ENCODE peak calls at places on chromosomes 13 and 19, in five cellular contexts. D is psoas muscle, K is pancreas, F is uterus, X is breast epithelium. Q is an unnamed sample.

GRCh38 chr19:29815231-29815630 is 3.4 kb downstream of the CCNE1 start:
- DNase-seq in X (no peak), D (no peak), K (no peak), F (no peak), Q (no peak)

GRCh38 chr19:28874742-28875141 is 338.2 kb downstream of the UQCRFS1 start:
- DNase-seq in K (no peak), X (no peak), F (no peak), D (no peak), Q (no peak)

GRCh38 chr19:16018106-16018755 is 58.1 kb upstream of the TPM4 start:
- DNase-seq in K (no peak), F (no peak), D (no peak), X (no peak), Q (peak)

GRCh38 chr19:40553885-40554857 is 22.5 kb upstream of the SHKBP1 start:
- DNase-seq in D (no peak), X (no peak), F (no peak), K (no peak), Q (no peak)

GRCh38 chr19:53808710-53809125 is 15.4 kb downstream of the NLRP12 start:
- DNase-seq in K (no peak), F (no peak), D (no peak), X (no peak), Q (no peak)

GRCh38 chr19:18057557-18057956 is 29.2 kb downstream of the IL12RB1 start:
- DNase-seq in X (no peak), D (peak), F (peak), K (peak), Q (no peak)

GRCh38 chr19:16198363-16198636 is 589 bp downstream of the AP1M1 start:
- DNase-seq in F (no peak), X (no peak), D (no peak), K (peak), Q (peak)

GRCh38 chr19:11673608-11674041 is 65.1 kb downstream of the ZNF823 start:
- DNase-seq in F (peak), K (peak), D (peak), X (peak), Q (peak)

GRCh38 chr13:92972751-92973150 is 253.9 kb upstream of the GPC6 start:
- DNase-seq in F (no peak), K (no peak), X (no peak), D (no peak), Q (no peak)

GRCh38 chr13:43520331-43520730 is 266.4 kb downstream of the ENOX1 start:
- DNase-seq in X (no peak), K (no peak), F (no peak), D (no peak), Q (no peak)

GRCh38 chr13:48233886-48234488 is 981 bp downstream of the ITM2B start:
- DNase-seq in F (no peak), K (no peak), X (no peak), D (no peak), Q (no peak)

GRCh38 chr13:38687246-38688229 is 661 bp downstream of the FREM2 start:
- DNase-seq in D (no peak), K (peak), X (no peak), F (no peak), Q (no peak)

GRCh38 chr13:105363747-105364177 is 1171.7 kb downstream of the EFNB2 start:
- DNase-seq in D (no peak), K (no peak), X (no peak), F (no peak), Q (no peak)

GRCh38 chr13:93307166-93307565 is 80.6 kb downstream of the GPC6 start:
- DNase-seq in X (no peak), F (no peak), K (no peak), D (no peak), Q (no peak)

GRCh38 chr13:30865131-30866009 is 40.7 kb upstream of the MEDAG start:
- DNase-seq in D (peak), X (peak), F (peak), K (peak), Q (peak)

GRCh38 chr13:30864352-30865130 is 41.5 kb upstream of the MEDAG start:
- DNase-seq in D (no peak), F (peak), X (no peak), K (no peak), Q (no peak)

GRCh38 chr13:30862707-30863106 is 43.4 kb upstream of the MEDAG start:
- DNase-seq in K (peak), D (peak), F (peak), X (no peak), Q (peak)

GRCh38 chr13:30863231-30863630 is 42.8 kb upstream of the MEDAG start:
- DNase-seq in X (no peak), F (no peak), K (no peak), D (no peak), Q (no peak)

GRCh38 chr13:30863796-30864195 is 42.3 kb upstream of the MEDAG start:
- DNase-seq in X (no peak), D (no peak), K (no peak), F (no peak), Q (no peak)
- TF ChIP-seq CTCF in X (no peak), D (no peak), K (no peak), F (no peak), Q (no peak)

GRCh38 chr13:23867027-23867491 is 22.1 kb downstream of the MIPEP start:
- DNase-seq in D (no peak), K (no peak), F (no peak), X (no peak), Q (no peak)
- H3K27ac ChIP-seq in D (no peak), K (no peak), F (no peak), X (no peak), Q (no peak)

DNA sequence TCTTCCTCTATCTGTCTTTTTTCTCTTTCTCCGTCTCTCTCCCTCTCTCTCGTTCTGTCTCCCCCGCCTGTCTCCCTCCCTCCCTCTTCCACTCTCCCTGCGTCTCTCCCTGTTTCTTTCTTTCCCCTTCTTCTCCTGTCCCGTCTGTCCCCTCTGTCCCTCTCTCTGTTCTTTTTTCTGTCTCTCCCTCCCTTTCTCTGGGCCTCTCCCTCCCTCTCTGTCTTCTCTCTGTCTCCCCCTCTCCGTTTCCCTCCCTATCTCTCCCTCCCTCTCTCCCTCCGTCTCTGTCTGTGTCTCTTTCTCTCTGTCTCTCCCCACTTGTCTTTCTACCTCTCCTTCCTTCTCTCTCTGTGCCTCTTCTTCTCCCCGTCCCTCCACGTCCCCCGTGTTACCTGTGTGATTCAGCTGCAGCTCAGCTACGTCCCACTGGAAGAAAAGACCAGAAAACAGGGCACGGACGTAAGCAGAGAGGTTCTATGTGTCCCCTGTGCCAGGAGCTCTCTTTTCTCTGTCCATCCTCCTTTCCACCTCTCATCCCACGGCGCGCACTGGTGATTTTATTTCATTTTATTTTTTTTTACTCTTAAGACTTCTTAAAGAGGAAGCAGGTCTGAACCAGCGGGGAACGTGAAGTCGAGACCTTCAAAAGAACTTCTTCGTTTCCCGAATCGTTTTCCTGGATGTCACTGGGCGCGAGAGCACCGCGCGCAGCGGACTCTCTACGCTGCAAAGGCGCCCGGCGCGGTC is 1.1 kb downstream of the CD70 start:
- DNase-seq in D (no peak), K (no peak), F (no peak), X (no peak), Q (no peak)
- H3K4me3 ChIP-seq in D (no peak), K (no peak), F (no peak), X (peak), Q (peak)

GRCh38 chr13:28528848-28529247 is 33.9 kb upstream of the FLT1 start:
- DNase-seq in F (no peak), K (no peak), X (no peak), D (no peak), Q (no peak)
- TF ChIP-seq CTCF in F (no peak), K (no peak), X (no peak), D (no peak), Q (no peak)

DNA sequence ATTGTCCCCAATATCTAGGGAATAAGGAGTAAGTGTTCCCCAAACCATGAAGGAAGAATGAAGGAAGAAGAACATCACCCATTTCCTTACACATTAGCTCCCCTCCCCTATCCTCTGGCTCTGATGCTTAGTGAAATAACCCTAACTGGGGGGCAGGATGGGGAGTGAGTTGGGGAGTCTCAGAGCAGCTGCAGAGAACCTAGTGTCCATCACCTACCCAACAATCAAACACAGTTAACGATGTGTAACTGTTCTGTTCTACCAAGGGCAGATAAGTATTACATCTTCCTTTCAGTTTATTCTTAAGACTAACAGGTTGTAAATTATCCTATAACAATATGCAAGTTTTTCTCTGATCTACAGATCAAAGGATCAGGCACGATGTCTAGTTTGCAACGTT is 12.8 kb downstream of the ELF1 start:
- DNase-seq in X (no peak), F (no peak), D (no peak), K (no peak), Q (no peak)
- H3K27ac ChIP-seq in X (peak), F (no peak), D (no peak), K (peak), Q (no peak)